ENCODE peak calls at places on chromosomes 4 and X, in five cellular contexts. U, F, O, J and H are unnamed samples.

GRCh38 chr4:176953021-176953420 is 160.3 kb upstream of the VEGFC start:
- DNase-seq in U (no peak), J (no peak), O (no peak), F (no peak), H (no peak)

GRCh38 chr4:148704291-148704690 is 262.1 kb upstream of the NR3C2 start:
- DNase-seq in J (no peak), F (no peak), O (no peak), U (no peak), H (no peak)

GRCh38 chr4:99885063-99885664 is 9.1 kb downstream of the LAMTOR3 start:
- DNase-seq in F (no peak), J (no peak), U (peak; percentile 34), O (peak; percentile 67), H (no peak)

GRCh38 chr4:168589154-168589553 is 92.3 kb downstream of the PALLD start:
- DNase-seq in F (no peak), O (no peak), J (no peak), U (peak; percentile 99), H (peak; percentile 8)

GRCh38 chr4:78584863-78585576 is 33.5 kb downstream of the ANXA3 start:
- DNase-seq in O (no peak), F (no peak), J (no peak), U (no peak), H (no peak)

GRCh38 chr4:37802068-37802666 is 24.3 kb upstream of the PGM2 start:
- DNase-seq in F (peak; percentile 55), O (peak; percentile 19), J (no peak), U (peak; percentile 69), H (peak; percentile 63)

GRCh38 chr4:135201081-135201480 is 999.5 kb upstream of the PABPC4L start:
- DNase-seq in F (no peak), J (no peak), U (no peak), O (no peak), H (no peak)

GRCh38 chr4:13615162-13615561 is 12.4 kb downstream of the BOD1L1 start:
- DNase-seq in F (no peak), O (peak; percentile 62), U (no peak), J (no peak), H (no peak)

GRCh38 chr4:56512166-56512565 is 6.6 kb downstream of the ARL9 start:
- DNase-seq in F (no peak), O (no peak), J (no peak), U (no peak), H (no peak)

GRCh38 chr4:184437988-184438774 is 36.2 kb downstream of the IRF2 start:
- DNase-seq in J (no peak), U (no peak), O (no peak), F (no peak), H (no peak)

GRCh38 chr4:48333587-48333986 is 7.7 kb upstream of the SLAIN2 start:
- DNase-seq in U (peak; percentile 21), J (no peak), O (no peak), F (no peak), H (no peak)

GRCh38 chr4:121736735-121737351 is 28.1 kb downstream of the SMIM43 start:
- DNase-seq in J (no peak), O (peak; percentile 35), F (peak; percentile 40), U (peak; percentile 47), H (no peak)

GRCh38 chrX:34275710-34276109 is 143.6 kb upstream of the FAM47A start:
- DNase-seq in U (no peak), J (no peak), F (no peak), O (peak; percentile 24), H (no peak)

GRCh38 chr4:6885953-6886557 is 23.6 kb upstream of the TBC1D14 start:
- DNase-seq in F (peak; percentile 57), O (no peak), J (no peak), U (peak; percentile 46), H (no peak)

GRCh38 chrX:143632625-143633387 is 3.1 kb downstream of the SLITRK4 start:
- DNase-seq in U (no peak), F (no peak), O (no peak), J (no peak), H (no peak)

GRCh38 chrX:143634373-143634685 is 1.6 kb downstream of the SLITRK4 start:
- DNase-seq in O (no peak), U (no peak), J (no peak), F (no peak), H (peak; percentile 23)

GRCh38 chrX:143633530-143634372 is 2.1 kb downstream of the SLITRK4 start:
- DNase-seq in F (no peak), O (no peak), U (no peak), J (no peak), H (peak; percentile 17)

GRCh38 chrX:143634701-143635442 is 1.0 kb downstream of the SLITRK4 start:
- DNase-seq in U (no peak), J (no peak), F (no peak), O (no peak), H (peak; percentile 5)

GRCh38 chrX:143635915-143636314 is at the start of gene SLITRK4:
- DNase-seq in U (no peak), O (no peak), J (no peak), F (no peak), H (peak; percentile 2)
- H3K4me3 ChIP-seq in U (no peak within 1 kb of the TSS), O (no peak within 1 kb of the TSS), J (peak within 1 kb of the TSS; percentile 38), F (no peak within 1 kb of the TSS), H (no peak within 1 kb of the TSS)

GRCh38 chrX:107000013-107000515 is at the start of gene MORC4:
- DNase-seq in F (peak; percentile 84), O (peak; percentile 80), J (peak; percentile 2), U (peak; percentile 88), H (peak; percentile 86)

GRCh38 chrX:106995678-106996077 is 4.3 kb downstream of the MORC4 start:
- DNase-seq in J (no peak), O (no peak), U (no peak), F (no peak), H (no peak)

GRCh38 chrX:106997611-106998010 is 2.4 kb downstream of the MORC4 start:
- DNase-seq in U (no peak), J (no peak), F (no peak), O (no peak), H (no peak)

DNA sequence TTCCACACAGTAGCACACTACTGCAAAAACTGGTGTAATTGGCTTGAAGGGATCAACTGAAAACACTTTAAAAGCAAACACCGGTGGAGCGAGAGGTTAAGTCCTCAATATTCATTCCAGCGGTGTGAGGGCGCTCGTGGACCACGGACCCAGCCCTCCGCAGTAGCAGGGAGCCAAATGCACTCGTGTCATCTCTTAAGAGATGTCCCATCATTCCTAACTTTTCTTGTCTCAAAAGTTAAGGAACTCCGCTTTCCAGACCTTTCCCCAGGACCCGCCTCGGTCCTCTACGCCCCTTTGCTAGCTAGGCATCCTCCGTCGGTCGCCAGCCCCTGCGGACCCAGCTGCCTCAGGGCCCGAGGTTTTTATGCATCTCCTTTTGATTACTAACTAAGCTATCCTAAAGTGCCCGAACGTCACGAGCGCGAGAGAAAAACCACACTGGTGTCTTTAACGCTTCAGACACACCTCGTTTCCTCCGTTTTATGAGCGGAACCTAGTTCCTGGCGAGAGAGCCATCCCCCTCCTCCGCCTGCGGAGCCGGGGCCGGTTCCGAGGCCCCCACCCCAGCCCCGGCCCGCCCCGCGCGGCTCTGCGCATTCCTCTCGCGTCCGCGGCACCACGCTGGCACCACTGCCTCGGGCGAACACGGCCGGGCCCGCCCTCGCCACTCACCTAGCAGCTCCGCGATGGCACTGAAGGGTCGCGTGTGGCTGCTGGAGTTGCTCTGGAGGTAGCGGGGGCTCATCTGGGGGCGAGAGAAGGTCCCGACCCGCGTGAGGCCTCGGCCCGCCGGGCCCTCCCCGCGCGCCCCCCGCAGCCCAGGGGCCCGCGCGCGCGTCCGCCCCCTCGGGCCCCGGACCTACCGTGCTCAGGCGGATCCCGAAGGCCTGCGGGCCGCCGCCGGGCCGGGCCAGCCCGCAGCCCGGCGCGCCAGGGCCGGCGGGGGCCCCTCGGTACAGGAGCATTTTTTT is 723 bp downstream of the MORC4 start:
- DNase-seq in U (peak; percentile 47), J (no peak), F (peak; percentile 43), O (peak; percentile 46), H (peak; percentile 66)
- H3K27me3 ChIP-seq in U (no peaks in the 10 kb centered on the region), J (no peaks in the 10 kb centered on the region), F (no peaks in the 10 kb centered on the region), O (no peaks in the 10 kb centered on the region), H (no peaks in the 10 kb centered on the region)

GRCh38 chrX:12206413-12206812 is 68.1 kb downstream of the FRMPD4 start:
- DNase-seq in O (no peak), F (no peak), J (no peak), U (peak; percentile 15), H (no peak)

GRCh38 chrX:12210196-12210815 is 72.0 kb downstream of the FRMPD4 start:
- DNase-seq in F (no peak), J (no peak), O (no peak), U (peak; percentile 83), H (no peak)

GRCh38 chrX:12210921-12211320 is 72.6 kb downstream of the FRMPD4 start:
- DNase-seq in O (no peak), U (peak; percentile 73), J (no peak), F (no peak), H (no peak)
- H3K4me3 ChIP-seq in O (no peak overlapping the region), U (no peak overlapping the region), J (no peak overlapping the region), F (no peak overlapping the region), H (no peak overlapping the region)

GRCh38 chr4:185524888-185525863 is 10.1 kb downstream of the PDLIM3 start:
- DNase-seq in U (no peak), O (no peak), J (no peak), F (no peak), H (peak; percentile 25)
- H3K27me3 ChIP-seq in U (peaks cover 4% of the 10 kb centered on the region), O (no peaks in the 10 kb centered on the region), J (no peaks in the 10 kb centered on the region), F (no peaks in the 10 kb centered on the region), H (no peaks in the 10 kb centered on the region)

DNA sequence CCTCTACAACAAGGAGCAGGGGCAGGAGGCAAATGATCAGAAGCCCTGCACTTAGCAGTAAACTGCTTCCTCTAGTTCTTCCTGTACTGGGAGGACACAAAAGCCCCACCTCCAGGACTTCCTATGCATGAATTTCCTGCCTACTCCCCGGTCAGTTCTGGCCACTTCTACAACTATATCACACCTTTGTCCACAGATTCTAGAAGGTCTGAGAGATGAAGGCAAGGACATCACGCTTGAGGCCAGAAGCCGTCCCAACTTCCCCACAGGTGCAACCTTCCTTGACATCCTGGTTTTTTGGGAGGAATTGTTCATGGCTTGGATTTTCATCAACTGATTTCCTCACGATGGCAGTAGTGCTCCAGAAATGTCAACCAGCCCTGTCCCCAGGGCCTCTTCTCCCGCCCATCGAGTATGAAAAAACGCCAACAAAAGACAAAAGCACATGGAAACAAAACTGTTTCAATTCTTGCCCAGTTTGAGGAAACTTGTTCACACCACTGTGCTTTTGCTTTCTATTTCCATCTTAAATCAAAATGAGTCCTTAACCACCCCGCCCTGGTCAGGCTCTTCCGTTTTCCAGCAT is 206.5 kb upstream of the STK26 start:
- DNase-seq in U (peak; percentile 83), J (peak; percentile 14), F (peak; percentile 90), O (peak; percentile 97), H (no peak)
- H3K4me3 ChIP-seq in U (peak overlapping the region; percentile 24), J (no peak overlapping the region), F (no peak overlapping the region), O (peak overlapping the region; percentile 50), H (peak overlapping the region; percentile 31)

GRCh38 chrX:108087792-108088191 is 3.5 kb downstream of the PSMD10 start:
- DNase-seq in U (no peak), F (no peak), O (no peak), J (no peak), H (no peak)
- H3K27me3 ChIP-seq in U (no peaks in the 10 kb centered on the region), F (no peaks in the 10 kb centered on the region), O (no peaks in the 10 kb centered on the region), J (no peaks in the 10 kb centered on the region), H (no peaks in the 10 kb centered on the region)

GRCh38 chr4:185820119-185821028 is 8.4 kb upstream of the SORBS2 start:
- DNase-seq in J (no peak), U (no peak), O (no peak), F (no peak), H (peak; percentile 38)
- H3K4me3 ChIP-seq in J (no peak overlapping the region), U (no peak overlapping the region), O (no peak overlapping the region), F (no peak overlapping the region), H (no peak overlapping the region)